ENCODE peak calls at places on chromosomes 11 and 22, in seven cellular contexts. One of them, this sample, is unnamed.

GRCh38 chr11:129280027-129280811 is 88.1 kb upstream of the ARHGAP32 start:
- DNase-seq in HCT116: no peak
- DNase-seq in activated gamma-delta T cell treated with anti-CD3 and anti-CD28 coated beads, Interleukin-2, amount 50 U/mL, for 16 hours: no peak
- DNase-seq in pons: no peak
- DNase-seq in NCI-H2081 treated with DMSO at 0.1 percent for 48 hours: no peak
- DNase-seq in B cell: no peak
- DNase-seq in Caco-2: no peak
- DNase-seq in this sample: no peak

GRCh38 chr11:528815-529728 is 6.3 kb downstream of the HRAS start:
- DNase-seq in HCT116: no peak
- DNase-seq in activated gamma-delta T cell treated with anti-CD3 and anti-CD28 coated beads, Interleukin-2, amount 50 U/mL, for 16 hours: no peak
- DNase-seq in pons: no peak
- DNase-seq in NCI-H2081 treated with DMSO at 0.1 percent for 48 hours: no peak
- DNase-seq in B cell: no peak
- DNase-seq in Caco-2: no peak
- DNase-seq in this sample: no peak

GRCh38 chr11:72562431-72562830 is 111.8 kb downstream of the PDE2A start:
- DNase-seq in HCT116: no peak
- DNase-seq in activated gamma-delta T cell treated with anti-CD3 and anti-CD28 coated beads, Interleukin-2, amount 50 U/mL, for 16 hours: no peak
- DNase-seq in pons: no peak
- DNase-seq in NCI-H2081 treated with DMSO at 0.1 percent for 48 hours: no peak
- DNase-seq in B cell: no peak
- DNase-seq in Caco-2: no peak
- DNase-seq in this sample: no peak

GRCh38 chr11:43119275-43119970 is 192.4 kb upstream of the API5 start:
- DNase-seq in HCT116: no peak
- DNase-seq in activated gamma-delta T cell treated with anti-CD3 and anti-CD28 coated beads, Interleukin-2, amount 50 U/mL, for 16 hours: no peak
- DNase-seq in pons: peak; percentile 17
- DNase-seq in NCI-H2081 treated with DMSO at 0.1 percent for 48 hours: no peak
- DNase-seq in B cell: no peak
- DNase-seq in Caco-2: no peak
- DNase-seq in this sample: no peak

GRCh38 chr22:48321986-48322545 is 1505.6 kb downstream of the BRD1 start:
- DNase-seq in HCT116: no peak
- DNase-seq in activated gamma-delta T cell treated with anti-CD3 and anti-CD28 coated beads, Interleukin-2, amount 50 U/mL, for 16 hours: no peak
- DNase-seq in pons: no peak
- DNase-seq in NCI-H2081 treated with DMSO at 0.1 percent for 48 hours: no peak
- DNase-seq in B cell: no peak
- DNase-seq in Caco-2: no peak
- DNase-seq in this sample: no peak

GRCh38 chr11:86538223-86538548 is 134.2 kb downstream of the ME3 start:
- DNase-seq in HCT116: no peak
- DNase-seq in activated gamma-delta T cell treated with anti-CD3 and anti-CD28 coated beads, Interleukin-2, amount 50 U/mL, for 16 hours: no peak
- DNase-seq in pons: no peak
- DNase-seq in NCI-H2081 treated with DMSO at 0.1 percent for 48 hours: no peak
- DNase-seq in B cell: no peak
- DNase-seq in Caco-2: no peak
- DNase-seq in this sample: no peak

GRCh38 chr11:92782806-92783205 is 186.6 kb upstream of the MTNR1B start:
- DNase-seq in HCT116: no peak
- DNase-seq in activated gamma-delta T cell treated with anti-CD3 and anti-CD28 coated beads, Interleukin-2, amount 50 U/mL, for 16 hours: no peak
- DNase-seq in pons: no peak
- DNase-seq in NCI-H2081 treated with DMSO at 0.1 percent for 48 hours: no peak
- DNase-seq in B cell: no peak
- DNase-seq in Caco-2: no peak
- DNase-seq in this sample: no peak

GRCh38 chr11:17014774-17015638 is 792 bp upstream of the PLEKHA7 start:
- DNase-seq in HCT116: peak; percentile 75
- DNase-seq in activated gamma-delta T cell treated with anti-CD3 and anti-CD28 coated beads, Interleukin-2, amount 50 U/mL, for 16 hours: no peak
- DNase-seq in pons: peak; percentile 15
- DNase-seq in NCI-H2081 treated with DMSO at 0.1 percent for 48 hours: no peak
- DNase-seq in B cell: no peak
- DNase-seq in Caco-2: peak; percentile 65
- DNase-seq in this sample: no peak

GRCh38 chr22:42072606-42073330 is 1.3 kb upstream of the PHETA2 start:
- DNase-seq in HCT116: no peak
- DNase-seq in activated gamma-delta T cell treated with anti-CD3 and anti-CD28 coated beads, Interleukin-2, amount 50 U/mL, for 16 hours: no peak
- DNase-seq in pons: no peak
- DNase-seq in NCI-H2081 treated with DMSO at 0.1 percent for 48 hours: no peak
- DNase-seq in B cell: no peak
- DNase-seq in Caco-2: peak; percentile 27
- DNase-seq in this sample: peak; percentile 33

GRCh38 chr22:41828516-41828915 is 4.4 kb upstream of the SREBF2 start:
- DNase-seq in HCT116: no peak
- DNase-seq in activated gamma-delta T cell treated with anti-CD3 and anti-CD28 coated beads, Interleukin-2, amount 50 U/mL, for 16 hours: no peak
- DNase-seq in pons: no peak
- DNase-seq in NCI-H2081 treated with DMSO at 0.1 percent for 48 hours: peak; percentile 52
- DNase-seq in B cell: no peak
- DNase-seq in Caco-2: no peak
- DNase-seq in this sample: no peak

This sample was measured in OCI-LY7.